ENCODE peak calls at places on chromosomes 13 and 19, in seven cellular contexts. L, D, Q, I, S, V and W are unnamed samples.

GRCh38 chr13:101552797-101553196 is 100.3 kb downstream of the ITGBL1 start:
- DNase-seq in D (no peak), L (no peak), I (no peak), Q (no peak), V (no peak), S (no peak), W (no peak)

GRCh38 chr19:40006273-40006691 is 9.4 kb downstream of the ZNF546 start:
- DNase-seq in I (no peak), L (no peak), S (no peak), D (no peak), Q (no peak), V (no peak), W (no peak)

GRCh38 chr19:17255150-17255621 is 9.4 kb downstream of the USHBP1 start:
- DNase-seq in S (no peak), Q (no peak), I (no peak), V (no peak), L (no peak), D (no peak), W (no peak)

GRCh38 chr19:48724796-48725753 is 5.5 kb upstream of the MAMSTR start:
- DNase-seq in D (peak; percentile 63), L (no peak), Q (no peak), I (no peak), S (no peak), V (no peak), W (no peak)

GRCh38 chr19:17909017-17909732 is 23.6 kb upstream of the CCDC124 start:
- DNase-seq in S (no peak), L (no peak), I (no peak), V (no peak), Q (no peak), D (no peak), W (no peak)

GRCh38 chr19:38838208-38838985 is 6.8 kb upstream of the ECH1 start:
- DNase-seq in I (no peak), Q (no peak), D (no peak), L (no peak), V (peak; percentile 45), S (no peak), W (no peak)

GRCh38 chr13:45367358-45367757 is 26.4 kb upstream of the TPT1 start:
- DNase-seq in L (peak; percentile 72), I (peak; percentile 91), S (peak; percentile 92), V (peak; percentile 85), D (peak; percentile 89), Q (no peak), W (no peak)

GRCh38 chr13:84896128-84896527 is 903.1 kb downstream of the SLITRK6 start:
- DNase-seq in D (peak; percentile 62), V (no peak), S (no peak), Q (peak; percentile 67), I (no peak), L (no peak), W (no peak)

GRCh38 chr13:106238690-106239089 is 296.8 kb downstream of the EFNB2 start:
- DNase-seq in S (no peak), D (no peak), L (no peak), I (no peak), Q (no peak), V (no peak), W (no peak)

GRCh38 chr19:41249707-41250423 is 14.3 kb upstream of the HNRNPUL1 start:
- DNase-seq in I (peak; percentile 50), V (no peak), S (no peak), L (no peak), D (no peak), Q (no peak), W (no peak)

GRCh38 chr13:113845055-113845454 is 18.8 kb downstream of the GAS6 start:
- DNase-seq in L (peak; percentile 70), V (no peak), S (peak; percentile 50), Q (no peak), D (no peak), I (no peak), W (no peak)

GRCh38 chr13:35500071-35500595 is 23.6 kb upstream of the MAB21L1 start:
- DNase-seq in S (no peak), V (no peak), L (no peak), I (no peak), D (no peak), Q (no peak), W (no peak)

GRCh38 chr19:1082165-1082927 is 12.8 kb downstream of the POLR2E start:
- DNase-seq in I (peak; percentile 94), D (peak; percentile 87), S (peak; percentile 97), L (peak; percentile 99), Q (peak; percentile 68), V (peak; percentile 86), W (no peak)

GRCh38 chr19:16141043-16141442 is 2.4 kb upstream of the HSH2D start:
- DNase-seq in Q (no peak), D (peak; percentile 95), I (no peak), L (no peak), V (no peak), S (no peak), W (no peak)

GRCh38 chr13:26599403-26599802 is 41.9 kb downstream of the WASF3 start:
- DNase-seq in Q (no peak), S (no peak), I (no peak), D (no peak), L (no peak), V (no peak), W (no peak)

GRCh38 chr13:26599885-26600284 is 42.4 kb downstream of the WASF3 start:
- DNase-seq in V (no peak), Q (no peak), L (no peak), I (no peak), D (no peak), S (no peak), W (no peak)

GRCh38 chr13:26602783-26603182 is 45.3 kb downstream of the WASF3 start:
- DNase-seq in V (no peak), D (no peak), S (no peak), I (no peak), Q (no peak), L (no peak), W (no peak)

GRCh38 chr13:26600345-26600761 is 42.9 kb downstream of the WASF3 start:
- DNase-seq in S (no peak), D (no peak), L (no peak), I (no peak), Q (no peak), V (no peak), W (no peak)

GRCh38 chr13:26601669-26602068 is 44.2 kb downstream of the WASF3 start:
- DNase-seq in D (peak; percentile 50), Q (no peak), L (no peak), V (no peak), S (no peak), I (no peak), W (no peak)
- TF ChIP-seq CTCF in D (no peak), Q (no peak), L (no peak), V (no peak), S (no peak), I (no peak), W (peak; percentile 20)

GRCh38 chr19:8506402-8506957 is 4.0 kb upstream of the PRAM1 start:
- DNase-seq in L (no peak), S (no peak), Q (no peak), I (no peak), D (no peak), V (no peak), W (no peak)
- TF ChIP-seq CTCF in L (no peak), S (no peak), Q (peak; percentile 7), I (no peak), D (no peak), V (no peak), W (no peak)

DNA sequence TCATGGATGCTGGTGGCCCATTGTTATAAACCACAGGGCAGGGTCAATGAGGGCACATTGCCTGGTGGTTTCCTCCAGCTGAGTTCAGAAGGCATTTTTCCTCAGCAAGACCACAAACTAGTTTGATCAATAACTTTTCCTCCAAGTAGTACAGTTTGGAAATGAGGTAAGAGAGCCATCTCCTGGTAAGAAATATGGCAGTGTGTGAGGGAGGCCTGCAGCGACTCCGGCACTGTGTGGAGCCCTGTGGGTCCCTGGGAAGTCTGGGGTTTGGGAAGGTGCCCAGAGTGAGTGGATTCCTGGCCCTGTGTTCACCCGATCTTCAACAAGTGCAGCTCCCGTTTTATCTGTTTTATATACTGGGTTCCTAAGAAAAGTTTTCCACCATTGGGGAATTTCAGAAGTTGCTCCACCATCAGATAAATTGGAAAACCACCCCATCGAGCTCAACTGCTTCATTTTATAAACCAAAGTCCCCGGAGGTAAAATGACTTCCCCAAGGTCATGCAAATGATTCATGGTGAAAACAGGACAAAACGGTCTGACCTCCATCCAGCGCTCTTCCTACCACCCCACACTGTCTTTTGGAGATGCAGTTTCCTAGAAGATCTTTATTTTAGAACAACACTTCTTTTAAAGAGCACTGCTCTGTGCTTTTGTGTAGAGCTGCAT is 148.4 kb downstream of the KATNAL1 start:
- DNase-seq in S (no peak), L (peak; percentile 12), I (no peak), V (no peak), D (peak; percentile 40), Q (no peak), W (no peak)
- TF ChIP-seq CTCF in S (peak; percentile 34), L (peak; percentile 10), I (no peak), V (peak; percentile 74), D (peak; percentile 30), Q (no peak), W (peak; percentile 55)

GRCh38 chr19:50518091-50519005 is 4.6 kb upstream of the ASPDH start:
- DNase-seq in Q (no peak), D (no peak), S (peak; percentile 73), L (no peak), V (no peak), I (no peak), W (no peak)
- TF ChIP-seq CTCF in Q (peak; percentile 37), D (peak; percentile 3), S (no peak), L (no peak), V (no peak), I (no peak), W (no peak)

GRCh38 chr13:43728411-43728810 is 58.4 kb downstream of the ENOX1 start:
- DNase-seq in S (no peak), D (no peak), Q (no peak), I (no peak), L (no peak), V (no peak), W (no peak)

GRCh38 chr13:43732726-43733125 is 54.0 kb downstream of the ENOX1 start:
- DNase-seq in V (no peak), I (no peak), D (no peak), S (no peak), L (no peak), Q (no peak), W (no peak)

GRCh38 chr13:43725460-43725859 is 61.3 kb downstream of the ENOX1 start:
- DNase-seq in Q (no peak), I (no peak), V (no peak), D (no peak), S (no peak), L (no peak), W (no peak)

GRCh38 chr13:43730642-43731041 is 56.1 kb downstream of the ENOX1 start:
- DNase-seq in D (no peak), S (peak; percentile 65), I (no peak), L (no peak), Q (no peak), V (no peak), W (no peak)
- TF ChIP-seq CTCF in D (no peak), S (no peak), I (no peak), L (no peak), Q (no peak), V (no peak), W (no peak)

GRCh38 chr13:78241278-78241919 is 322.8 kb upstream of the EDNRB start:
- DNase-seq in I (no peak), S (peak; percentile 43), V (no peak), Q (peak; percentile 62), L (peak; percentile 56), D (peak; percentile 59), W (no peak)
- TF ChIP-seq CTCF in I (no peak), S (no peak), V (no peak), Q (peak; percentile 81), L (peak; percentile 33), D (peak; percentile 66), W (peak; percentile 51)